ENCODE peak calls at places on chromosome 16, in nine cellular contexts. X is KBM-7; O is neural progenitor cell; I is astrocyte of the hippocampus; Z is activated naive CD8-positive, alpha-beta T cell treated with anti-CD3 and anti-CD28 coated beads for 36 hours; W is activated naive CD4-positive, alpha-beta T cell treated with Interleukin-2 at 50 U/mL for 16 hours; K is heart left ventricle; Y is left ventricle myocardium superior; J is LHCN-M2. T is an unnamed sample.

GRCh38 chr16:88826070-88826840 is 14.5 kb upstream of the APRT start:
- DNase-seq in X (no peak), O (no peak), I (no peak), Z (no peak), W (no peak), K (no peak), Y (no peak), J (no peak), T (no peak)

GRCh38 chr16:49280022-49280741 is 1.5 kb downstream of the CBLN1 start:
- DNase-seq in X (peak; percentile 15), O (peak; percentile 90), I (peak; percentile 14), Z (peak; percentile 17), W (no peak), K (no peak), Y (no peak), J (no peak), T (no peak)

GRCh38 chr16:7688811-7689210 is 356.2 kb downstream of the RBFOX1 start:
- DNase-seq in X (no peak), O (no peak), I (no peak), Z (no peak), W (no peak), K (no peak), Y (no peak), J (no peak), T (no peak)

GRCh38 chr16:68319185-68319908 is 8.5 kb downstream of the PRMT7 start:
- DNase-seq in X (no peak), O (no peak), I (no peak), Z (peak; percentile 66), W (peak; percentile 53), K (no peak), Y (no peak), J (no peak), T (no peak)

GRCh38 chr16:8919089-8919933 is 37.2 kb downstream of the LITAFD start:
- DNase-seq in X (peak; percentile 23), O (no peak), I (no peak), Z (no peak), W (no peak), K (no peak), Y (no peak), J (no peak), T (no peak)

GRCh38 chr16:81745704-81746558 is 33.2 kb upstream of the PLCG2 start:
- DNase-seq in X (peak; percentile 76), O (peak; percentile 58), I (peak; percentile 75), Z (peak; percentile 74), W (peak; percentile 79), K (peak; percentile 76), Y (peak; percentile 79), J (peak; percentile 41), T (peak; percentile 37)

GRCh38 chr16:84582958-84583516 is 34.8 kb downstream of the COTL1 start:
- DNase-seq in X (no peak), O (no peak), I (peak; percentile 96), Z (no peak), W (no peak), K (no peak), Y (no peak), J (peak; percentile 62), T (no peak)

GRCh38 chr16:69773255-69773947 is 11.3 kb downstream of the WWP2 start:
- DNase-seq in X (no peak), O (no peak), I (peak; percentile 4), Z (no peak), W (no peak), K (no peak), Y (no peak), J (peak; percentile 22), T (no peak)

GRCh38 chr16:49023095-49023494 is 258.5 kb downstream of the CBLN1 start:
- DNase-seq in X (no peak), O (no peak), I (peak; percentile 72), Z (no peak), W (no peak), K (no peak), Y (no peak), J (peak; percentile 42), T (no peak)

GRCh38 chr16:50408001-50408400 is 39.2 kb upstream of the BRD7 start:
- DNase-seq in X (no peak), O (no peak), I (no peak), Z (no peak), W (no peak), K (no peak), Y (no peak), J (no peak), T (no peak)

GRCh38 chr16:83187404-83187803 is 560.6 kb downstream of the CDH13 start:
- DNase-seq in X (no peak), O (no peak), I (peak; percentile 84), Z (peak; percentile 1), W (no peak), K (no peak), Y (no peak), J (peak; percentile 84), T (no peak)

GRCh38 chr16:19884611-19885455 is at the start of gene GPRC5B:
- DNase-seq in X (peak; percentile 30), O (peak; percentile 85), I (peak; percentile 80), Z (peak; percentile 43), W (peak; percentile 44), K (peak; percentile 69), Y (peak; percentile 83), J (no peak), T (no peak)

GRCh38 chr16:85136705-85137322 is 24.5 kb upstream of the CIBAR2 start:
- DNase-seq in X (no peak), O (no peak), I (peak; percentile 46), Z (no peak), W (no peak), K (peak; percentile 63), Y (peak; percentile 59), J (peak; percentile 68), T (no peak)

GRCh38 chr16:55662641-55663040 is 6.9 kb downstream of the SLC6A2 start:
- DNase-seq in X (no peak), O (no peak), I (no peak), Z (no peak), W (no peak), K (no peak), Y (peak; percentile 53), J (no peak), T (no peak)

GRCh38 chr16:11349599-11350276 is 4.5 kb downstream of the RMI2 start:
- DNase-seq in X (peak; percentile 62), O (no peak), I (peak; percentile 71), Z (no peak), W (no peak), K (peak; percentile 55), Y (peak; percentile 69), J (peak; percentile 44), T (peak; percentile 69)

GRCh38 chr16:57783116-57783515 is 19.2 kb downstream of the KIFC3 start:
- DNase-seq in X (no peak), O (no peak), I (no peak), Z (no peak), W (no peak), K (no peak), Y (no peak), J (no peak), T (no peak)